ENCODE peak calls at places on chromosome 10, in eight cellular contexts. Z is endothelial cell of umbilical vein, B is ovary, L is spleen, X is stomach, I is prostate gland, D is uterus, P is thyroid gland. A is an unnamed sample. For H3K4me1 and H3K9me3, the result is how much of the 10 kb centered on the place peaks cover.

GRCh38 chr10:96512997-96513685 is 585 bp downstream of the TLL2 start:
- DNase-seq in Z (peak), B (peak), L (no peak), X (no peak), I (no peak), D (no peak), P (peak), A (no peak)

GRCh38 chr10:84256510-84257342 is 11.9 kb downstream of the RGR start:
- DNase-seq in Z (peak), B (peak), L (no peak), X (peak), I (no peak), D (peak), P (peak), A (peak)

GRCh38 chr10:119537953-119538630 is 4.4 kb downstream of the RGS10 start:
- DNase-seq in Z (no peak), B (no peak), L (no peak), X (no peak), I (no peak), D (no peak), P (no peak), A (no peak)

GRCh38 chr10:121631296-121631695 is 33.1 kb upstream of the FGFR2 start:
- DNase-seq in Z (no peak), B (no peak), L (no peak), X (no peak), I (no peak), D (no peak), P (no peak), A (no peak)

GRCh38 chr10:8073696-8074416 is 19.4 kb downstream of the GATA3 start:
- DNase-seq in Z (peak), B (no peak), L (no peak), X (no peak), I (no peak), D (no peak), P (no peak), A (no peak)

GRCh38 chr10:19659920-19660655 is 156.1 kb upstream of the PLXDC2 start:
- DNase-seq in Z (no peak), B (no peak), L (no peak), X (no peak), I (no peak), D (no peak), P (no peak), A (no peak)

GRCh38 chr10:116521424-116522305 is 24.1 kb upstream of the PNLIP start:
- DNase-seq in Z (peak), B (no peak), L (no peak), X (no peak), I (no peak), D (no peak), P (peak), A (no peak)

GRCh38 chr10:116989439-116989838 is 15.5 kb downstream of the SHTN1 start:
- DNase-seq in Z (no peak), B (no peak), L (no peak), X (no peak), I (no peak), D (no peak), P (no peak), A (no peak)

GRCh38 chr10:35784751-35785150 is 142.7 kb upstream of the FZD8 start:
- DNase-seq in Z (no peak), B (no peak), L (no peak), X (no peak), I (no peak), D (no peak), P (no peak), A (peak)

GRCh38 chr10:4028027-4028471 is 243.0 kb upstream of the KLF6 start:
- DNase-seq in Z (no peak), B (no peak), L (no peak), X (no peak), I (no peak), D (no peak), P (no peak), A (no peak)

GRCh38 chr10:95626468-95626867 is 30.0 kb downstream of the ALDH18A1 start:
- DNase-seq in Z (no peak), B (no peak), L (no peak), X (no peak), I (no peak), D (no peak), P (no peak), A (no peak)

GRCh38 chr10:75191821-75192568 is 18.6 kb upstream of the VDAC2 start:
- DNase-seq in Z (peak), B (peak), L (no peak), X (peak), I (peak), D (peak), P (peak), A (no peak)

GRCh38 chr10:93030409-93030808 is 30.2 kb upstream of the CYP26C1 start:
- DNase-seq in Z (peak), B (no peak), L (no peak), X (no peak), I (no peak), D (no peak), P (no peak), A (no peak)

GRCh38 chr10:88979153-88979562 is 11.4 kb upstream of the FAS start:
- DNase-seq in Z (no peak), B (peak), L (no peak), X (no peak), I (peak), D (peak), P (no peak), A (no peak)

DNA sequence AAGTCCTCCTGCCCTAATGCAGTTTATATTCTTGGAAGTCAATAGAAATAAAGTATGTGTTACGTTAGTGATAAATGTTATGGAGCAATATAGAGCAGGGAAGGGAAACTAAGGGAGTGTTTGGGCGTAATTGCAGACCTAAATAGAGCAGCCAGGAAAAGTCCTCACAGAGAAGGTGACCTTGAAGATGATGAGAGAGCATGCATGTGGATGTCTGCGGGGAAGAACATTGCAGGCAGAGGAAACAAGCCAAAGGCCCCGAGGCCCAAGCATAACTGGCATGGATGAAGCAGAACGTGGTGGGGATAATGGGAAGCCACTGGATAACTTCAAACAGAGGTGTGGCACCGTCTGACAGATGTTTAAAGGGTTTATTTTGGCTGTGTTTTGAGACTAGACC is 12.5 kb downstream of the ADD3 start:
- DNase-seq in Z (no peak), B (no peak), L (no peak), X (no peak), I (no peak), D (no peak), P (no peak), A (no peak)
- H3K4me1 ChIP-seq in Z (under half), B (under half), L (half or more), X (under half), I (under half), D (under half), P (under half), A (under half)

GRCh38 chr10:44864637-44865288 is 46.4 kb upstream of the TMEM72 start:
- DNase-seq in Z (peak), B (peak), L (peak), X (peak), I (peak), D (peak), P (peak), A (peak)
- TF ChIP-seq POLR2A in Z (no peak), B (no peak), L (no peak), X (no peak), I (no peak), D (peak), P (peak), A (no peak)

GRCh38 chr10:108872854-108873253 is 1050.5 kb downstream of the XPNPEP1 start:
- DNase-seq in Z (no peak), B (no peak), L (no peak), X (no peak), I (no peak), D (no peak), P (no peak), A (no peak)

GRCh38 chr10:108877130-108877529 is 1046.2 kb downstream of the XPNPEP1 start:
- DNase-seq in Z (no peak), B (no peak), L (no peak), X (no peak), I (no peak), D (no peak), P (no peak), A (no peak)
- H3K9me3 ChIP-seq in Z (under half), B (under half), L (under half), X (under half), I (under half), D (under half), P (under half), A (under half)

GRCh38 chr10:28580825-28581224 is 47.9 kb downstream of the WAC start:
- DNase-seq in Z (no peak), B (no peak), L (no peak), X (no peak), I (no peak), D (no peak), P (no peak), A (no peak)
- H3K4me1 ChIP-seq in Z (under half), B (under half), L (half or more), X (under half), I (under half), D (under half), P (under half), A (under half)

DNA sequence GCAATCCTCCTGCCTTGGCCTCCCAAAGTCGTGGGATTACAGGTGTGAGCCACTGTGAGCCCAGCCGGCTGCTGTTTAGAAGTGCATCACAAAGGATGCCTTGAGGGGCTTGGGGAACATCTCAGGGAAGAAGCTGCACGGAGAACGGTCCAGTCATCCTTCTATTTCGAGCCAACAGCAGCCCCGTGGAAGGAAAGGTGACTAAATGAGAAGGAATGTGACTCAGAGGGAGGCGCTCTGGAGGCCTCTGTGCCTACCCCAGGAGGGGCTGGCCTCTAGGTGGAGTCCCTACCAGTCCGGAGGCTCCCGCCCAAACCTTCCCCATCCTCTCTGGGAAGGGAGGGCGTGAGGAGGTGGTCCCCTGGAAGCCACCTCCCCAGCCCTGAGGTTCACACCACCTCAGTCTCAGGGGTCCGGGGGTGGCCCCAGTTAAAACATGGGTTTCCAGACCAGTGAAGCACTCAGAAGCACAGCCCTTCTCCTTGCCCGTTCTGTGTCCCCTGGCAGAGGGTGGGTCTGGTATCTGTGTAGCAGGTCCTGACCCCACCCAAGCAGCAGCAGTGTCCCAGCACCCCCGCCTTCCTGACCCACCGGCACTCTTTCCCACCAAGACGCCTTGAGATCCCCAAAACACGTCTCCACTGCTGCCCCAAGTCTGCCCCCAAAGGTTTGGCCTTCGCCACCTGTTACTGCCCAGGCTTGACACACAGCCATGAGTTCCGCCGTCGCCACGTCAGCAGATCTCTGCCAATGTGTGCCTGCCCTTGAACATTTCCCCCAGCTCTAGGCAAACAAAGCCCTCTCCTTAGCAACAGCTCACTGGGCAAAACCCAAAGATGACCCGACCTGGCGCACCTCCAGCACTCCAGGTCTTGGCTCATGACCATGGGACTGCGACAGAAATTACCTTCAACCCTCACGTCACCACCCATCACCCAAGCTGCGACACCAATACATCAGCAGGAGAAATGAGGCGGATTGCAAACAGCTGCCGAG is 75.9 kb downstream of the CTBP2 start:
- DNase-seq in Z (peak), B (peak), L (peak), X (peak), I (no peak), D (peak), P (peak), A (peak)
- TF ChIP-seq POLR2A in Z (no peak), B (no peak), L (no peak), X (no peak), I (no peak), D (no peak), P (peak), A (no peak)

GRCh38 chr10:17385066-17385465 is 69.3 kb downstream of the ST8SIA6 start:
- DNase-seq in Z (no peak), B (no peak), L (no peak), X (no peak), I (no peak), D (no peak), P (no peak), A (no peak)

GRCh38 chr10:17386616-17387075 is 67.7 kb downstream of the ST8SIA6 start:
- DNase-seq in Z (no peak), B (no peak), L (no peak), X (no peak), I (no peak), D (no peak), P (no peak), A (no peak)

GRCh38 chr10:17387861-17388503 is 66.4 kb downstream of the ST8SIA6 start:
- DNase-seq in Z (no peak), B (no peak), L (no peak), X (no peak), I (peak), D (no peak), P (no peak), A (peak)

GRCh38 chr10:17383801-17384445 is 70.5 kb downstream of the ST8SIA6 start:
- DNase-seq in Z (no peak), B (no peak), L (no peak), X (no peak), I (no peak), D (no peak), P (no peak), A (no peak)

GRCh38 chr10:17386021-17386420 is 68.4 kb downstream of the ST8SIA6 start:
- DNase-seq in Z (no peak), B (no peak), L (no peak), X (no peak), I (no peak), D (no peak), P (no peak), A (no peak)
- H3K9me3 ChIP-seq in Z (under half), B (under half), L (under half), X (under half), I (under half), D (under half), P (under half), A (under half)

GRCh38 chr10:102452672-102453340 is 1.5 kb upstream of the C10orf95 start:
- DNase-seq in Z (no peak), B (no peak), L (no peak), X (no peak), I (no peak), D (no peak), P (no peak), A (no peak)
- H3K4me1 ChIP-seq in Z (under half), B (under half), L (half or more), X (under half), I (under half), D (under half), P (under half), A (under half)